ENCODE peak calls at places on chromosomes 6 and 20, in ten cellular contexts. S is posterior vena cava, E is fibroblast of lung, X is NCI-H2081, T is T1000, F is mammary epithelial cell, V is NCI-H345, B is GM13976, M is amniotic epithelial cell, Z is HCT116. J is an unnamed sample.

GRCh38 chr6:14516947-14517346 is 399.4 kb downstream of the CD83 start:
- DNase-seq in S (no peak), E (no peak), X (no peak), T (no peak), F (no peak), V (no peak), B (no peak), M (no peak), Z (no peak), J (no peak)

GRCh38 chr6:96001891-96002575 is 13.7 kb upstream of the FUT9 start:
- DNase-seq in S (peak), E (no peak), X (no peak), T (no peak), F (no peak), V (no peak), B (no peak), M (no peak), Z (no peak), J (no peak)

GRCh38 chr6:112464901-112465661 is 118.0 kb downstream of the RFPL4B start:
- DNase-seq in S (no peak), E (no peak), X (no peak), T (no peak), F (no peak), V (no peak), B (no peak), M (peak), Z (no peak), J (no peak)

GRCh38 chr6:41318648-41319565 is 16.5 kb upstream of the NCR2 start:
- DNase-seq in S (peak), E (peak), X (peak), T (no peak), F (peak), V (peak), B (peak), M (peak), Z (peak), J (peak)

GRCh38 chr6:113694278-113695077 is 162.7 kb upstream of the MARCKS start:
- DNase-seq in S (no peak), E (peak), X (no peak), T (no peak), F (peak), V (no peak), B (no peak), M (no peak), Z (no peak), J (no peak)

GRCh38 chr6:2030682-2031244 is 214.6 kb downstream of the GMDS start:
- DNase-seq in S (no peak), E (no peak), X (peak), T (no peak), F (no peak), V (peak), B (no peak), M (no peak), Z (no peak), J (no peak)

GRCh38 chr6:74971631-74972030 is 234.2 kb downstream of the COL12A1 start:
- DNase-seq in S (no peak), E (no peak), X (no peak), T (no peak), F (no peak), V (no peak), B (no peak), M (peak), Z (no peak), J (no peak)

GRCh38 chr6:163946437-163946836 is 531.9 kb downstream of the QKI start:
- DNase-seq in S (no peak), E (no peak), X (no peak), T (no peak), F (no peak), V (no peak), B (no peak), M (no peak), Z (no peak), J (no peak)

GRCh38 chr20:22430746-22431168 is 153.6 kb downstream of the FOXA2 start:
- DNase-seq in S (no peak), E (no peak), X (peak), T (no peak), F (no peak), V (no peak), B (no peak), M (no peak), Z (no peak), J (peak)

GRCh38 chr6:43013020-43013842 is 515 bp downstream of the MEA1 start:
- DNase-seq in S (no peak), E (peak), X (no peak), T (peak), F (no peak), V (peak), B (no peak), M (no peak), Z (no peak), J (no peak)

GRCh38 chr6:77178821-77179220 is 284.5 kb downstream of the HTR1B start:
- DNase-seq in S (no peak), E (peak), X (no peak), T (no peak), F (peak), V (no peak), B (no peak), M (peak), Z (no peak), J (no peak)

J was measured in COR-L47.